ENCODE peak calls at places on chromosome 14, in eight cellular contexts. L is T-cell; W is M059J; G is H7; O is T47D; E is Right ventricle myocardium superior; N is stimulated activated CD4-positive, alpha-beta T cell treated with anti-CD3 and anti-CD28 coated beads, Interleukin-15, amount 100 ng/mL, for 1 hour; T is GM12865. D is an unnamed sample.

GRCh38 chr14:70186826-70187483 is 1.8 kb downstream of the SLC8A3 start:
- DNase-seq in W (no peak), N (no peak), T (peak; percentile 61), O (no peak), L (no peak), G (peak; percentile 65), E (no peak), D (peak; percentile 58)

GRCh38 chr14:105885561-105886320 is 359.4 kb downstream of the TMEM121 start:
- DNase-seq in T (no peak), W (no peak), E (no peak), G (no peak), N (no peak), O (no peak), L (no peak), D (peak; percentile 1)

GRCh38 chr14:92994131-92994676 is 71.3 kb downstream of the CHGA start:
- DNase-seq in E (peak; percentile 46), O (no peak), L (no peak), G (no peak), N (no peak), W (no peak), T (no peak), D (no peak)

GRCh38 chr14:59333668-59334067 is 131.5 kb downstream of the GPR135 start:
- DNase-seq in N (no peak), T (no peak), E (no peak), G (no peak), O (peak; percentile 44), L (no peak), W (peak; percentile 80), D (no peak)

GRCh38 chr14:39548358-39548757 is 116.1 kb upstream of the FBXO33 start:
- DNase-seq in N (no peak), W (no peak), L (no peak), E (no peak), O (no peak), T (no peak), G (no peak), D (no peak)

GRCh38 chr14:22979748-22980392 is 2.5 kb downstream of the AJUBA start:
- DNase-seq in L (no peak), T (no peak), O (no peak), N (no peak), G (peak; percentile 43), E (no peak), W (peak; percentile 60), D (no peak)

GRCh38 chr14:74863274-74863673 is 12.7 kb downstream of the PROX2 start:
- DNase-seq in O (no peak), N (no peak), L (no peak), T (no peak), G (no peak), W (no peak), E (no peak), D (no peak)

GRCh38 chr14:103099081-103099732 is 4.7 kb downstream of the EXOC3L4 start:
- DNase-seq in T (no peak), N (no peak), L (no peak), O (no peak), W (no peak), G (peak; percentile 85), E (no peak), D (peak; percentile 16)

GRCh38 chr14:100586520-100587247 is 533 bp downstream of the BEGAIN start:
- DNase-seq in E (peak; percentile 38), G (peak; percentile 89), N (no peak), O (peak; percentile 67), L (no peak), W (peak; percentile 41), T (no peak), D (peak; percentile 34)

GRCh38 chr14:75539562-75540478 is 17.6 kb downstream of the BATF start:
- DNase-seq in E (no peak), W (no peak), N (no peak), O (no peak), L (no peak), G (peak; percentile 83), T (peak; percentile 90), D (no peak)

GRCh38 chr14:42779024-42779423 is 1172.3 kb downstream of the LRFN5 start:
- DNase-seq in L (no peak), N (no peak), G (no peak), E (no peak), W (peak; percentile 15), O (no peak), T (no peak), D (no peak)

GRCh38 chr14:85090681-85091080 is 439.3 kb upstream of the FLRT2 start:
- DNase-seq in E (no peak), G (no peak), O (no peak), L (no peak), T (no peak), N (no peak), W (no peak), D (no peak)

GRCh38 chr14:101080922-101081593 is 177.5 kb upstream of the RTL1 start:
- DNase-seq in T (no peak), N (no peak), W (no peak), G (no peak), L (no peak), E (no peak), O (no peak), D (no peak)

GRCh38 chr14:105088812-105089745 is 23.8 kb upstream of the GPR132 start:
- DNase-seq in G (no peak), N (no peak), W (no peak), L (no peak), T (no peak), E (peak; percentile 46), O (no peak), D (no peak)

GRCh38 chr14:64970776-64971451 is 1.2 kb downstream of the RAB15 start:
- DNase-seq in G (peak; percentile 60), L (no peak), O (peak; percentile 48), E (no peak), W (peak; percentile 65), N (no peak), T (no peak), D (no peak)

GRCh38 chr14:23151342-23151741 is 32.1 kb downstream of the SLC7A8 start:
- DNase-seq in O (no peak), L (no peak), W (no peak), E (no peak), T (no peak), G (no peak), N (no peak), D (no peak)

GRCh38 chr14:52082903-52083302 is 14.0 kb upstream of the NID2 start:
- DNase-seq in W (no peak), E (no peak), N (no peak), L (no peak), T (no peak), O (no peak), G (no peak), D (no peak)

GRCh38 chr14:77177623-77178185 is 3.9 kb upstream of the TMEM63C start:
- DNase-seq in G (peak; percentile 7), T (no peak), L (no peak), N (no peak), O (peak; percentile 38), W (peak; percentile 14), E (no peak), D (no peak)

GRCh38 chr14:60812987-60813386 is 78.4 kb downstream of the MNAT1 start:
- DNase-seq in N (no peak), G (no peak), L (no peak), E (no peak), O (no peak), W (no peak), T (no peak), D (no peak)

GRCh38 chr14:105311838-105312237 is 2.7 kb upstream of the PACS2 start:
- DNase-seq in N (no peak), G (peak; percentile 65), W (no peak), O (no peak), T (no peak), L (no peak), E (no peak), D (no peak)

GRCh38 chr14:81211844-81212243 is 8.9 kb downstream of the GTF2A1 start:
- DNase-seq in E (peak; percentile 64), W (peak; percentile 17), N (no peak), G (no peak), O (peak; percentile 65), L (peak; percentile 18), T (peak; percentile 54), D (no peak)

GRCh38 chr14:101591121-101591520 is 29.8 kb downstream of the DIO3 start:
- DNase-seq in E (no peak), G (no peak), L (no peak), N (no peak), T (no peak), O (no peak), W (no peak), D (no peak)